ENCODE peak calls at places on chromosomes 13 and 19, in five cellular contexts. S is HFF-Myc, I is fibroblast of lung, U is colonic mucosa, G is gastrocnemius medialis. N is an unnamed sample.

GRCh38 chr19:43784981-43785808 is 4.4 kb upstream of the KCNN4 start:
- DNase-seq in S (no peak), I (peak; percentile 77), U (peak; percentile 79), G (no peak), N (no peak)

GRCh38 chr13:80921556-80921955 is 580.6 kb upstream of the SPRY2 start:
- DNase-seq in S (no peak), I (peak; percentile 80), U (no peak), G (no peak), N (no peak)

GRCh38 chr13:78430166-78430791 is 173.1 kb downstream of the POU4F1 start:
- DNase-seq in S (no peak), I (no peak), U (no peak), G (no peak), N (no peak)

GRCh38 chr19:45095496-45096413 is 2.8 kb downstream of the PPP1R37 start:
- DNase-seq in S (no peak), I (no peak), U (no peak), G (no peak), N (no peak)

GRCh38 chr13:106100261-106100919 is 435.1 kb downstream of the EFNB2 start:
- DNase-seq in S (no peak), I (no peak), U (peak; percentile 91), G (no peak), N (no peak)

GRCh38 chr19:1748115-1748702 is 5.1 kb upstream of the ONECUT3 start:
- DNase-seq in S (no peak), I (no peak), U (peak; percentile 64), G (no peak), N (no peak)

GRCh38 chr19:2923510-2923909 is 21.3 kb downstream of the ZNF77 start:
- DNase-seq in S (peak; percentile 70), I (peak; percentile 51), U (no peak), G (peak; percentile 24), N (peak; percentile 54)

GRCh38 chr19:33503791-33504444 is 17.7 kb downstream of the PEPD start:
- DNase-seq in S (no peak), I (no peak), U (no peak), G (no peak), N (no peak)

GRCh38 chr13:103883698-103884097 is 817.5 kb upstream of the SLC10A2 start:
- DNase-seq in S (no peak), I (peak; percentile 60), U (no peak), G (no peak), N (no peak)

GRCh38 chr19:33754361-33754760 is 42.3 kb upstream of the KCTD15 start:
- DNase-seq in S (no peak), I (no peak), U (no peak), G (no peak), N (no peak)

GRCh38 chr13:45861352-45861751 is 9.8 kb upstream of the SIAH3 start:
- DNase-seq in S (no peak), I (no peak), U (no peak), G (no peak), N (no peak)

GRCh38 chr19:51098366-51099069 is 9.7 kb downstream of the CTU1 start:
- DNase-seq in S (no peak), I (peak; percentile 33), U (no peak), G (no peak), N (no peak)

GRCh38 chr13:49711218-49711863 is 20.1 kb upstream of the EBPL start:
- DNase-seq in S (peak; percentile 62), I (peak; percentile 96), U (no peak), G (no peak), N (no peak)

GRCh38 chr13:96299235-96299634 is 209.3 kb downstream of the HS6ST3 start:
- DNase-seq in S (no peak), I (no peak), U (no peak), G (no peak), N (no peak)

GRCh38 chr19:9324584-9324962 is 594 bp downstream of the ZNF559 start:
- DNase-seq in S (no peak), I (no peak), U (no peak), G (no peak), N (no peak)

GRCh38 chr19:45215391-45216191 is 29.6 kb downstream of the EXOC3L2 start:
- DNase-seq in S (no peak), I (no peak), U (no peak), G (no peak), N (peak; percentile 58)

GRCh38 chr13:111270765-111271164 is 49.7 kb upstream of the TEX29 start:
- DNase-seq in S (no peak), I (peak; percentile 52), U (no peak), G (no peak), N (no peak)

GRCh38 chr19:6509118-6509971 is 7.2 kb upstream of the TUBB4A start:
- DNase-seq in S (no peak), I (no peak), U (no peak), G (peak; percentile 56), N (peak; percentile 91)

GRCh38 chr13:50714886-50715285 is 128.6 kb downstream of the DLEU7 start:
- DNase-seq in S (no peak), I (no peak), U (no peak), G (no peak), N (no peak)

GRCh38 chr13:50712882-50713281 is 130.6 kb downstream of the DLEU7 start:
- DNase-seq in S (peak; percentile 24), I (no peak), U (no peak), G (no peak), N (no peak)

GRCh38 chr13:50712469-50712868 is 131.0 kb downstream of the DLEU7 start:
- DNase-seq in S (no peak), I (peak; percentile 26), U (no peak), G (no peak), N (no peak)

GRCh38 chr13:50715402-50716146 is 127.9 kb downstream of the DLEU7 start:
- DNase-seq in S (no peak), I (no peak), U (peak; percentile 23), G (peak; percentile 41), N (peak; percentile 16)

GRCh38 chr13:50713849-50714248 is 129.6 kb downstream of the DLEU7 start:
- DNase-seq in S (peak; percentile 37), I (peak; percentile 73), U (peak; percentile 19), G (no peak), N (peak; percentile 36)
- TF ChIP-seq CTCF in S (no peak), I (no peak), U (no peak), G (no peak), N (no peak)

GRCh38 chr19:41694196-41694595 is 6.1 kb upstream of the CEACAM7 start:
- DNase-seq in S (no peak), I (no peak), U (peak; percentile 12), G (no peak), N (no peak)

GRCh38 chr19:41697198-41697855 is 9.3 kb upstream of the CEACAM7 start:
- DNase-seq in S (no peak), I (no peak), U (peak; percentile 16), G (no peak), N (no peak)

GRCh38 chr19:41695745-41696144 is 7.7 kb upstream of the CEACAM7 start:
- DNase-seq in S (no peak), I (no peak), U (peak; percentile 16), G (no peak), N (no peak)

GRCh38 chr19:41696402-41697197 is 8.5 kb upstream of the CEACAM7 start:
- DNase-seq in S (no peak), I (no peak), U (peak; percentile 49), G (no peak), N (no peak)

DNA sequence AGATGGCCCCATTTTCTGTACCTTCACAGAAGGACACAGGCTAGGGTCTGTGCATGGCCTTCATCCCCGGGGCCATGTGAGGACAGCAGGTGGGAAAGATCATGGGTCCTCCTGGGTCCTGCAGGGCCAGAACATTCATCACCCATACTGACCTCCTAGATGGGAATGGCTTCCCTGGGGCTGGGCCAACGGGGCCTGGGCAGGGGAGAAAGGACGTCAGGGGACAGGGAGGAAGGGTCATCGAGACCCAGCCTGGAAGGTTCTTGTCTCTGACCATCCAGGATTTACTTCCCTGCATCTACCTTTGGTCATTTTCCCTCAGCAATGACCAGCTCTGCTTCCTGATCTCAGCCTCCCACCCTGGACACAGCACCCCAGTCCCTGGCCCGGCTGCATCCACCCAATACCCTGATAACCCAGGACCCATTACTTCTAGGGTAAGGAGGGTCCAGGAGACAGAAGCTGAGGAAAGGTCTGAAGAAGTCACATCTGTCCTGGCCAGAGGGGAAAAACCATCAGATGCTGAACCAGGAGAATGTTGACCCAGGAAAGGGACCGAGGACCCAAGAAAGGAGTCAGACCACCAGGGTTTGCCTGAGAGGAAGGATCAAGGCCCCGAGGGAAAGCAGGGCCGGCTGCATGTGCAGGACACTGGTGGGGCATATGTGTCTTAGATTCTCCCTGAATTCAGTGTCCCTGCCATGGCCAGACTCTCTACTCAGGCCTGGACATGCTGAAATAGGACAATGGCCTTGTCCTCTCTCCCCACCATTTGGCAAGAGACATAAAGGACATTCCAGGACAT is 7.0 kb upstream of the CEACAM7 start:
- DNase-seq in S (no peak), I (no peak), U (peak; percentile 13), G (no peak), N (no peak)
- H3K4me3 ChIP-seq in S (no peak overlapping the region), I (no peak overlapping the region), U (no peak overlapping the region), G (no peak overlapping the region), N (no peak overlapping the region)

DNA sequence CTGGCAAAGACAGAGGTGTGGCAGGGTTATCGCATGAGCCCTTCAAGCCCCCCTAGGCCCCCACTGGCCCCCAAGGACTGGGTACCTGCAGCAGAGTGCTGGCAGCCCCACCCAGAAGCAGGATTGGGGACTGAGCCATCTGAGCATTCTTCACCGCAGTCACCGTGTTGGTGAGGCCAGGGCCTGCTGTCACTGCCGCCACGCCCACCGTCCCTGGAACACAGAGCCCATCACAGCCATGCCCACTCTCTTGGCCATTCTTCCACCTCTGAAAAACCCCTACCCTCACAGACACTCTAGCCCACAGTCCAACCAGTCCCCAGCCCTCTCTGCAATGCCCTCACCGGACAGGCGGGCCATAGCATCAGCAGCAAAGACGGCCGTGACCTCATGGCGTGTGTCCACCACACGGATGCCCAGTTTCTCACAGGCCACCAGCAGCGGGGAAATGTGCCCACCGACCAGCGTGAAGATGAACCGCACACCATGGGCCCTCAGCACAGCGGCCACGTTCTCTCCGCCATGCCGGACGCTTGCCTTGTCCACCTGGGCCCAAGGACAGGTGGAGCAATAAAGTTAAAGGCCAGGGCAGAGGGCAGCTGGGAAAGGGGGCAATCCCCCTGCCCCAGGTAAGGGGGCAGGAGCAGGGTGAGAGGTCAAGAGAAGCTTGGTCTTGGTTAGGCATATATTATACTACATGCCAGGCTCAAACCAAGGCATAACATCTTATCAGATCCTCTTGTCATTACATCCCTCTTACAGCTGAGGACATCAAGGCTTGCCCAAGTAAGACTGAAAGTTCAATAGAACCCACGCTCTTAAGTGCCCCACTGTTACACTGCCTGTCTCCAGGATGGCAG is 16.1 kb downstream of the SYDE1 start:
- DNase-seq in S (no peak), I (no peak), U (no peak), G (no peak), N (no peak)
- TF ChIP-seq CTCF in S (no peak), I (no peak), U (no peak), G (no peak), N (no peak)

GRCh38 chr19:38120471-38121030 is 103.5 kb downstream of the DPF1 start:
- DNase-seq in S (no peak), I (no peak), U (no peak), G (no peak), N (no peak)

GRCh38 chr19:38130399-38130798 is 93.6 kb downstream of the DPF1 start:
- DNase-seq in S (no peak), I (no peak), U (no peak), G (no peak), N (no peak)

GRCh38 chr19:38122402-38123093 is 101.5 kb downstream of the DPF1 start:
- DNase-seq in S (no peak), I (no peak), U (no peak), G (no peak), N (peak; percentile 30)

DNA sequence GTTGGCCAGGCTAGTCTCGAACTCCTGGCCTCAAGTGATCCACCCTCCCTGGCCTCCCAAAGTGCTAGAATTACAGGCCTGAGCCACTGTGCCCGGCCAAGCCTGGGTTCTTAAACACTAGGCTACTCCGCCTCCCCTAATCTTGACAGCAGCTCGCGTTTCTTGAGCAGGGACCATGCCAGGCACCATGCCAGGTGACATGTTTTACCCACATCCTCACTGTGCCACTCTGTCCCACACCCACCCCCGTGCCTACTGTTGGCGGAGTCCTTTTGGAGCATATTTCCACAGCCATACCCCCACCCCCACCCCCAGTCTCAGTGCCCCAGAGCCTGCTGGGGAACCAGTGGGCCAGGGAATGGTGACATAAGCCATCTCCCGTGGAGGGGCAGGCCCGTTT is 98.8 kb downstream of the DPF1 start:
- DNase-seq in S (no peak), I (no peak), U (no peak), G (no peak), N (no peak)
- H3K4me3 ChIP-seq in S (no peak overlapping the region), I (no peak overlapping the region), U (no peak overlapping the region), G (no peak overlapping the region), N (no peak overlapping the region)